ENCODE peak calls at places on chromosomes 2 and 18, in six cellular contexts. F is HCT116, Z is GM12878, O is K562, P is HepG2, A is H1. T is an unnamed sample.

GRCh38 chr2:239892480-239893235 is 132.5 kb downstream of the NDUFA10 start:
- DNase-seq in F (no peak), Z (no peak), O (no peak), P (no peak), A (no peak), T (no peak)

GRCh38 chr18:9673296-9674251 is 34.5 kb upstream of the RAB31 start:
- DNase-seq in F (peak; percentile 90), Z (peak; percentile 99), O (peak; percentile 55), P (peak; percentile 86), A (no peak), T (peak; percentile 20)

GRCh38 chr18:24220318-24220688 is 81.4 kb downstream of the CABYR start:
- DNase-seq in F (no peak), Z (no peak), O (no peak), P (no peak), A (no peak), T (no peak)

GRCh38 chr18:77464917-77465316 is 215.3 kb downstream of the GALR1 start:
- DNase-seq in F (no peak), Z (no peak), O (no peak), P (no peak), A (no peak), T (no peak)

GRCh38 chr2:166419616-166419934 is 43.8 kb upstream of the SCN9A start:
- DNase-seq in F (peak; percentile 23), Z (no peak), O (peak; percentile 27), P (peak; percentile 60), A (no peak), T (peak; percentile 1)

GRCh38 chr18:75915941-75916640 is 488.6 kb upstream of the SMIM21 start:
- DNase-seq in F (no peak), Z (no peak), O (peak; percentile 10), P (no peak), A (no peak), T (peak; percentile 43)

GRCh38 chr2:180291060-180291459 is 284.0 kb upstream of the CWC22 start:
- DNase-seq in F (peak; percentile 38), Z (no peak), O (no peak), P (no peak), A (no peak), T (no peak)

GRCh38 chr2:195710407-195710806 is 53.4 kb downstream of the SLC39A10 start:
- DNase-seq in F (no peak), Z (no peak), O (no peak), P (no peak), A (no peak), T (no peak)

GRCh38 chr2:212367431-212367830 is 171.2 kb downstream of the ERBB4 start:
- DNase-seq in F (no peak), Z (no peak), O (no peak), P (no peak), A (no peak), T (no peak)

GRCh38 chr18:63240541-63241316 is 78.8 kb downstream of the BCL2 start:
- DNase-seq in F (no peak), Z (no peak), O (no peak), P (no peak), A (no peak), T (no peak)

GRCh38 chr2:72989770-72990556 is 72.6 kb downstream of the EMX1 start:
- DNase-seq in F (no peak), Z (no peak), O (no peak), P (no peak), A (no peak), T (no peak)

GRCh38 chr2:67510745-67511144 is 113.6 kb downstream of the ETAA1 start:
- DNase-seq in F (no peak), Z (no peak), O (no peak), P (no peak), A (no peak), T (no peak)

GRCh38 chr2:234681206-234681605 is 184.3 kb upstream of the ARL4C start:
- DNase-seq in F (no peak), Z (no peak), O (no peak), P (no peak), A (no peak), T (no peak)

GRCh38 chr2:10326707-10327594 is 24.2 kb downstream of the HPCAL1 start:
- DNase-seq in F (no peak), Z (no peak), O (no peak), P (peak; percentile 74), A (no peak), T (no peak)

GRCh38 chr2:190636362-190636761 is 12.5 kb upstream of the NAB1 start:
- DNase-seq in F (no peak), Z (no peak), O (no peak), P (no peak), A (no peak), T (no peak)

GRCh38 chr2:37894601-37895000 is 30.5 kb upstream of the RMDN2 start:
- DNase-seq in F (no peak), Z (no peak), O (no peak), P (no peak), A (no peak), T (no peak)

GRCh38 chr2:12057436-12058166 is 311.2 kb downstream of the LPIN1 start:
- DNase-seq in F (no peak), Z (peak; percentile 89), O (no peak), P (no peak), A (no peak), T (peak; percentile 23)

GRCh38 chr2:27855476-27855875 is 34.7 kb downstream of the RBKS start:
- DNase-seq in F (no peak), Z (no peak), O (no peak), P (no peak), A (no peak), T (no peak)

GRCh38 chr2:65416945-65417344 is 15.5 kb downstream of the SPRED2 start:
- DNase-seq in F (no peak), Z (no peak), O (no peak), P (no peak), A (no peak), T (no peak)

GRCh38 chr2:234533631-234534030 is 36.8 kb upstream of the ARL4C start:
- DNase-seq in F (no peak), Z (no peak), O (no peak), P (no peak), A (no peak), T (no peak)

GRCh38 chr18:48928787-48929186 is 22.0 kb downstream of the SMAD7 start:
- DNase-seq in F (no peak), Z (peak; percentile 72), O (no peak), P (peak; percentile 65), A (no peak), T (no peak)

GRCh38 chr2:64524604-64525322 is 635 bp downstream of the AFTPH start:
- DNase-seq in F (no peak), Z (no peak), O (no peak), P (peak; percentile 30), A (no peak), T (peak; percentile 33)

GRCh38 chr2:37871453-37872191 is 53.5 kb upstream of the RMDN2 start:
- DNase-seq in F (no peak), Z (no peak), O (no peak), P (no peak), A (no peak), T (no peak)

GRCh38 chr2:78676921-78677696 is 348.4 kb upstream of the REG3G start:
- DNase-seq in F (no peak), Z (no peak), O (no peak), P (peak; percentile 20), A (no peak), T (no peak)

GRCh38 chr2:199757466-199757865 is 93.5 kb downstream of the FTCDNL1 start:
- DNase-seq in F (no peak), Z (no peak), O (no peak), P (no peak), A (no peak), T (no peak)

GRCh38 chr2:96336104-96336775 is 674 bp downstream of the NCAPH start:
- DNase-seq in F (no peak), Z (no peak), O (no peak), P (no peak), A (no peak), T (no peak)

GRCh38 chr2:96916156-96917007 is 46.5 kb upstream of the SEMA4C start:
- DNase-seq in F (no peak), Z (no peak), O (no peak), P (no peak), A (no peak), T (no peak)

GRCh38 chr18:51287818-51288508 is 90.5 kb upstream of the MEX3C start:
- DNase-seq in F (no peak), Z (no peak), O (no peak), P (no peak), A (no peak), T (no peak)

GRCh38 chr2:232793271-232793670 is 16.9 kb upstream of the KCNJ13 start:
- DNase-seq in F (no peak), Z (no peak), O (no peak), P (no peak), A (no peak), T (no peak)

GRCh38 chr2:132640116-132640515 is 29.9 kb downstream of the LYPD1 start:
- DNase-seq in F (no peak), Z (no peak), O (no peak), P (no peak), A (no peak), T (no peak)

GRCh38 chr2:34475141-34475540 is 876.0 kb upstream of the FAM98A start:
- DNase-seq in F (no peak), Z (no peak), O (no peak), P (no peak), A (no peak), T (no peak)

GRCh38 chr2:117985092-117985491 is 28.8 kb downstream of the CCDC93 start:
- DNase-seq in F (no peak), Z (no peak), O (no peak), P (no peak), A (no peak), T (no peak)
- TF ChIP-seq ZNF274 in F (no peak), Z (no peak), O (no peak), P (no peak), A (no peak), T (no peak)

DNA sequence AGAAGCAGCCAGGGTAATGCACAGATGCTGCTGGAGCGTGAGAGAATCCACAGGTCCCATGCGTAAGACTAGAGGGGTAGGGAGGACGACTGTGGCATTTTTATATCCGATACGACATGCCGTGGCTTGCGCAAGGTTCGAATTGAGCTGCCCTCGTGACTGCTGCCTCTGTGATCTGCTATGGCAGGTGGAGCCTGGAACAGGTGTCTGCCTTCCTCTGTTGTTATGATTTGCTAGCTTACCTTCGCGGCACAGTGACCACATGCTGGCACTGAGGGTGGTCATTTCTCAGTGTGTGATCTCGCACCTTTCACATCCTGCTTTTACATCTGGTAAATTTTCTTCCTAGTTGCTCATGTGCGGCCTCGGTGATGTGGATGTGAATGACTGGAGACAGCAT is 240.2 kb downstream of the ALPK2 start:
- DNase-seq in F (no peak), Z (no peak), O (no peak), P (no peak), A (no peak), T (no peak)
- TF ChIP-seq ZNF274 in F (no peak), Z (no peak), O (no peak), P (no peak), A (no peak), T (no peak)

DNA sequence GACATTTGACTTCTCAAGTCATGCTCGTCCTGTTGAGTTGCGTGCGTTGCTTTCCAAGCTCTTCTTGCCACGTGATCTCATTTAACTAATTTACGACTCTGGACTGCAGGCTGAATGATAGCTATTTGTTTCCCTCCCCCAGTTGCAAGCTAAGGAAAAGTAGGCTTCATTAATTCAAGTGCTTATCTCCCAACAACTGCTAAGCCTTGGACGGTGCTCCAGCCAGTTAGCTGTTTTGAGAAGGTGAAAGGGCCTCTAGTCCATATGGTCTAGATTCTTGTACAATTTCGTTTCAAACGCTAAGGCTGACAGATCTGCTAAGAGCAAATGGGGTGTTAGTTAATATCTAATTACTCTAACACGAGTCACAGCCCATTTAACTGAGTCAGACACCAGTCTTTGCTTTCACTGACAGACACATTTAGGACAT is 21.1 kb downstream of the GPR45 start:
- DNase-seq in F (no peak), Z (no peak), O (peak; percentile 58), P (no peak), A (no peak), T (no peak)
- TF ChIP-seq ZNF274 in F (no peak), Z (no peak), O (no peak), P (no peak), A (no peak), T (no peak)

GRCh38 chr2:17375262-17375661 is 143.0 kb downstream of the RAD51AP2 start:
- DNase-seq in F (no peak), Z (no peak), O (no peak), P (no peak), A (no peak), T (peak; percentile 9)
- TF ChIP-seq ZNF274 in F (no peak), Z (no peak), O (no peak), P (no peak), A (no peak), T (no peak)